ENCODE peak calls at places on chromosomes 6 and 20, in six cellular contexts. E is MV-4-11, G is C1 segment of cervical spinal cord, U is HuH-7.5, J is cardiac muscle cell, F is SK-N-SH. R is an unnamed sample.

GRCh38 chr6:79084693-79085092 is 6.6 kb upstream of the PHIP start:
- DNase-seq in E (peak; percentile 20), G (no peak), U (no peak), J (no peak), F (no peak), R (no peak)

GRCh38 chr6:15389759-15390723 is 144.2 kb downstream of the JARID2 start:
- DNase-seq in E (peak; percentile 58), G (no peak), U (peak; percentile 19), J (peak; percentile 82), F (peak; percentile 75), R (no peak)

GRCh38 chr20:58064411-58065010 is 163.9 kb downstream of the ANKRD60 start:
- DNase-seq in E (no peak), G (no peak), U (no peak), J (no peak), F (no peak), R (peak; percentile 15)

GRCh38 chr6:12371641-12372146 is 81.5 kb downstream of the EDN1 start:
- DNase-seq in E (no peak), G (no peak), U (peak; percentile 8), J (no peak), F (no peak), R (peak; percentile 66)

GRCh38 chr6:42142118-42142835 is at the start of gene C6orf132:
- DNase-seq in E (no peak), G (no peak), U (no peak), J (peak; percentile 70), F (peak; percentile 44), R (peak; percentile 90)

GRCh38 chr6:167925011-167925410 is 72.5 kb upstream of the KIF25 start:
- DNase-seq in E (no peak), G (no peak), U (no peak), J (no peak), F (no peak), R (no peak)

GRCh38 chr6:157258878-157259277 is 64.4 kb downstream of the TMEM242 start:
- DNase-seq in E (peak; percentile 33), G (no peak), U (no peak), J (no peak), F (no peak), R (no peak)

GRCh38 chr6:111724505-111724904 is 118.8 kb upstream of the TRAF3IP2 start:
- DNase-seq in E (peak; percentile 58), G (no peak), U (no peak), J (no peak), F (no peak), R (no peak)

GRCh38 chr20:35870541-35871307 is 83.6 kb downstream of the SCAND1 start:
- DNase-seq in E (no peak), G (no peak), U (no peak), J (no peak), F (no peak), R (no peak)

GRCh38 chr20:63029358-63030121 is 22.8 kb upstream of the BHLHE23 start:
- DNase-seq in E (no peak), G (no peak), U (no peak), J (no peak), F (no peak), R (no peak)